ENCODE peak calls at places on chromosomes 7 and 10, in four cellular contexts. D, C, H and T are unnamed samples.

GRCh38 chr7:5396542-5396941 is 27.1 kb downstream of the TNRC18 start:
- DNase-seq in D (peak; percentile 52), C (peak; percentile 88), H (no peak), T (no peak)

GRCh38 chr10:8049874-8050560 is 4.5 kb upstream of the GATA3 start:
- DNase-seq in D (no peak), C (peak; percentile 47), H (no peak), T (no peak)

GRCh38 chr7:153886121-153886505 is 166.1 kb upstream of the DPP6 start:
- DNase-seq in D (no peak), C (no peak), H (no peak), T (no peak)

GRCh38 chr10:43417950-43418768 is 9.2 kb upstream of the HNRNPF start:
- DNase-seq in D (no peak), C (no peak), H (no peak), T (no peak)

GRCh38 chr7:137462074-137462715 is 118.7 kb upstream of the PTN start:
- DNase-seq in D (no peak), C (no peak), H (no peak), T (no peak)

GRCh38 chr10:30606313-30606712 is 23.2 kb downstream of the LYZL2 start:
- DNase-seq in D (no peak), C (peak; percentile 44), H (no peak), T (no peak)

GRCh38 chr10:9012312-9012711 is 957.8 kb downstream of the GATA3 start:
- DNase-seq in D (no peak), C (no peak), H (no peak), T (no peak)

GRCh38 chr7:141147482-141147881 is 73.6 kb downstream of the TMEM178B start:
- DNase-seq in D (no peak), C (no peak), H (no peak), T (no peak)

GRCh38 chr7:139078399-139078798 is 31.1 kb downstream of the ZC3HAV1 start:
- DNase-seq in D (no peak), C (no peak), H (no peak), T (no peak)

GRCh38 chr7:130982160-130982638 is 248.2 kb upstream of the KLF14 start:
- DNase-seq in D (no peak), C (peak; percentile 63), H (no peak), T (no peak)

GRCh38 chr7:51369746-51370145 is 53.1 kb upstream of the COBL start:
- DNase-seq in D (no peak), C (peak; percentile 33), H (no peak), T (no peak)

DNA sequence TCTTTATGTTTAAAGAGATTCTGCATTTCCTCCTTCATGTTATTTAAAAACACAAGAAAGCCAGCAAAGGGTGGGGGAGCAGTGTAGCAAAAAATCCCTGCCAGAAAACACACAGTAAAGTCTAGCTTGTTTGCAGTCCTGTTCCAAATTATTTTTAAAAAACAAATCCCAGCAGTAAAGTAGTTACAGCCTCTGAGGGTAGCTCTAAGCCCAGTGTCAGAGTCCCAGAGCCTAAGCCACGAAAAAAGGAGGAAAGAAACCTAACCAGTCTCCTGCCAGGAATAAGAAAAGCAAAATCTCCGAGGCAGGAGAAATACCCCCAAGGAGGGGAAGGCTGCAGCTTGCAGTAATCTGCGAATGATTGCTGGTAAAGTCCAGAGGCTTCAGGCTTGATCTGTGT is 219.7 kb upstream of the CELF2 start:
- DNase-seq in D (no peak), C (no peak), H (no peak), T (no peak)
- H3K4me3 ChIP-seq in D (peak overlapping the region; percentile 8), C (no peak overlapping the region), H (peak overlapping the region; percentile 26), T (no peak overlapping the region)

GRCh38 chr7:158527902-158528502 is 59.6 kb downstream of the PTPRN2 start:
- DNase-seq in D (no peak), C (no peak), H (no peak), T (no peak)

GRCh38 chr7:158526531-158526930 is 61.1 kb downstream of the PTPRN2 start:
- DNase-seq in D (no peak), C (no peak), H (no peak), T (no peak)

GRCh38 chr7:158525648-158526484 is 61.8 kb downstream of the PTPRN2 start:
- DNase-seq in D (no peak), C (no peak), H (no peak), T (no peak)

GRCh38 chr7:158527495-158527894 is 60.1 kb downstream of the PTPRN2 start:
- DNase-seq in D (no peak), C (no peak), H (no peak), T (no peak)

GRCh38 chr7:158527038-158527437 is 60.6 kb downstream of the PTPRN2 start:
- DNase-seq in D (no peak), C (no peak), H (no peak), T (no peak)
- H3K4me3 ChIP-seq in D (no peak overlapping the region), C (no peak overlapping the region), H (no peak overlapping the region), T (no peak overlapping the region)

GRCh38 chr7:64884913-64885370 is 18.1 kb upstream of the ZNF273 start:
- DNase-seq in D (peak; percentile 21), C (no peak), H (peak; percentile 8), T (no peak)

GRCh38 chr7:64884085-64884912 is 18.8 kb upstream of the ZNF273 start:
- DNase-seq in D (no peak), C (no peak), H (peak; percentile 13), T (no peak)

GRCh38 chr7:64882341-64883112 is 20.5 kb upstream of the ZNF273 start:
- DNase-seq in D (peak; percentile 25), C (no peak), H (peak; percentile 84), T (no peak)

GRCh38 chr7:64881461-64882287 is 21.4 kb upstream of the ZNF273 start:
- DNase-seq in D (peak; percentile 23), C (no peak), H (peak; percentile 21), T (no peak)

DNA sequence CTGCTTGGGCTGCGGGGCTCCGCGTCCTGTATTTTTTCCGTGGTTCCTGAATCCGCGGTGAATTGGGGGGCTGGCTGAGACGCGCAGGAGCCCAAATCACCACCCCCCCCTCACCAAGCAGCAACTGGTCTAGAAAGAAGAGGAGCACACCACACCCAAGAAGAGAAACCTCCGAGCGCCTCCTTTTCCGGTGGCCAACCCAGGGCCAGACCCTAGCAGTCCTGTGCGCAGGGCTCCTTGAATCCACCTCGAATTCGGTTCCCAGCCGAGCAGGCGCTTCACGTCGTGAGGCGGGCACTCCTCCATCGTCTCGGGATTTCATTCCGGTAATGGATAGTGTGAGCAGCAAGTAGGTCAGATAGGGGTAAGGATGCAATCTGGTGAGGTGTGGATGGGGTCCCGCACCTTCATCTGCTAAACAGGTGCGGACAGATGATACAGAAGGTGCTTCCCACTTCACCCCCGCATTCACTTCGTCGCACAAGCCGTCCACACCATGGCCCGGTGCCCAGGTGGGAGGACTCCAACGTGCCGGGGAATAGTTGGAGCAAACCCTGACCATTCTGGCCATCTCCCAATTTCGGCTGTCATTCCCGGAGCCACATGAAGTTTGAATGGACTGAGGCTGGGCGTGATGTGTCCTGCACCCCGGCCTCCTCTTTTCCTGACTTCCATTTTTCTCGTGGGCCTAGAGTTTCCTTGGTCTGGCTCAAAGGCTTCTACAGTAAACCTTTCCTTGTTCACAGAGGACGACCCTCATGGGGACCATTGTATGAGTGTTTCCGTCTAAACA is 19.8 kb upstream of the ZNF273 start:
- DNase-seq in D (peak; percentile 20), C (no peak), H (peak; percentile 28), T (no peak)
- H3K4me3 ChIP-seq in D (peak overlapping the region; percentile 41), C (no peak overlapping the region), H (peak overlapping the region; percentile 54), T (no peak overlapping the region)

GRCh38 chr7:26858229-26858568 is 6.2 kb downstream of the SKAP2 start:
- DNase-seq in D (no peak), C (no peak), H (no peak), T (no peak)
- H3K4me3 ChIP-seq in D (peak overlapping the region; percentile 26), C (no peak overlapping the region), H (no peak overlapping the region), T (peak overlapping the region; percentile 51)